ENCODE peak calls at places on chromosomes 11 and 22, in six cellular contexts. M is tibial artery, W is brain microvascular endothelial cell, Q is HEK293T, F is RPMI7951, V is HTR-8/SVneo. X is an unnamed sample.

GRCh38 chr22:46289244-46289891 is 7.3 kb upstream of the GTSE1 start:
- DNase-seq in V (no peak), Q (no peak), M (peak; percentile 64), F (no peak), W (no peak), X (no peak)

GRCh38 chr11:17736921-17737817 is 2.6 kb downstream of the KCNC1 start:
- DNase-seq in V (no peak), M (peak; percentile 28), F (no peak), Q (no peak), W (no peak), X (no peak)

GRCh38 chr22:30315962-30316576 is 10.7 kb downstream of the TBC1D10A start:
- DNase-seq in W (no peak), Q (no peak), V (no peak), M (no peak), F (no peak), X (no peak)

GRCh38 chr11:101096036-101096704 is 33.4 kb downstream of the PGR start:
- DNase-seq in V (no peak), M (no peak), F (no peak), Q (no peak), W (peak; percentile 11), X (peak; percentile 16)

GRCh38 chr11:3156282-3156660 is 8.8 kb downstream of the OSBPL5 start:
- DNase-seq in F (peak; percentile 42), M (peak; percentile 84), V (no peak), W (peak; percentile 45), Q (no peak), X (no peak)

GRCh38 chr11:1770528-1770927 is 6.8 kb upstream of the CTSD start:
- DNase-seq in V (no peak), M (peak; percentile 43), Q (no peak), F (peak; percentile 53), W (no peak), X (no peak)

GRCh38 chr11:120900642-120901041 is 123.3 kb upstream of the TBCEL start:
- DNase-seq in F (no peak), M (no peak), Q (no peak), W (peak; percentile 8), V (no peak), X (no peak)

GRCh38 chr11:121524233-121524631 is 71.5 kb upstream of the SORL1-AS1 start:
- DNase-seq in V (no peak), M (no peak), F (peak; percentile 73), W (no peak), Q (no peak), X (no peak)

GRCh38 chr22:44755956-44756361 is 3.6 kb downstream of the ARHGAP8 start:
- DNase-seq in V (no peak), Q (no peak), W (no peak), F (no peak), M (no peak), X (no peak)

GRCh38 chr22:38706101-38706884 is 549 bp downstream of the GTPBP1 start:
- DNase-seq in F (peak; percentile 37), M (peak; percentile 79), V (no peak), W (no peak), Q (peak; percentile 39), X (no peak)

GRCh38 chr11:111527279-111527678 is 12.7 kb downstream of the HOATZ start:
- DNase-seq in F (no peak), M (no peak), V (no peak), Q (no peak), W (no peak), X (no peak)

GRCh38 chr22:47168441-47168840 is 406.0 kb downstream of the TBC1D22A start:
- DNase-seq in V (no peak), Q (no peak), F (no peak), W (no peak), M (no peak), X (no peak)

GRCh38 chr22:23192133-23192532 is 11.8 kb downstream of the BCR start:
- DNase-seq in M (no peak), V (no peak), F (no peak), Q (no peak), W (no peak), X (no peak)

GRCh38 chr22:30245985-30246901 is at the start of gene LIF:
- DNase-seq in Q (peak; percentile 59), M (no peak), F (peak; percentile 62), V (no peak), W (peak; percentile 79), X (no peak)

GRCh38 chr11:76771446-76772099 is 11.6 kb upstream of the TSKU start:
- DNase-seq in M (no peak), Q (no peak), V (no peak), W (no peak), F (no peak), X (no peak)

GRCh38 chr11:65918211-65919150 is at the start of gene C11orf68:
- DNase-seq in W (no peak), Q (peak; percentile 38), F (peak; percentile 52), M (no peak), V (no peak), X (peak; percentile 41)

GRCh38 chr11:2472428-2473186 is 27.8 kb downstream of the KCNQ1 start:
- DNase-seq in W (no peak), Q (no peak), F (no peak), V (no peak), M (peak; percentile 40), X (no peak)

GRCh38 chr11:134712228-134713145 is 300.4 kb upstream of the B3GAT1 start:
- DNase-seq in M (no peak), F (no peak), W (no peak), Q (no peak), V (no peak), X (no peak)

GRCh38 chr22:33844273-33844672 is 76.0 kb downstream of the LARGE1 start:
- DNase-seq in Q (no peak), F (no peak), W (no peak), V (no peak), M (no peak), X (no peak)

GRCh38 chr11:111833524-111833923 is 37.9 kb downstream of the ALG9 start:
- DNase-seq in Q (no peak), V (no peak), W (peak; percentile 3), M (no peak), F (peak; percentile 9), X (no peak)

GRCh38 chr11:99773646-99774045 is 752.9 kb downstream of the CNTN5 start:
- DNase-seq in V (peak; percentile 7), W (peak; percentile 94), M (no peak), F (peak; percentile 1), Q (no peak), X (peak; percentile 6)

GRCh38 chr22:25357606-25358420 is 138.4 kb downstream of the CRYBB2 start:
- DNase-seq in M (peak; percentile 38), Q (no peak), F (no peak), W (no peak), V (no peak), X (no peak)

GRCh38 chr11:45090607-45091006 is 55.8 kb upstream of the PRDM11 start:
- DNase-seq in V (no peak), M (no peak), Q (no peak), F (no peak), W (no peak), X (no peak)

GRCh38 chr11:100397401-100397800 is 289.7 kb upstream of the ARHGAP42 start:
- DNase-seq in F (no peak), M (no peak), Q (no peak), W (no peak), V (no peak), X (no peak)

GRCh38 chr11:115084191-115084590 is 405.9 kb downstream of the NXPE2 start:
- DNase-seq in W (no peak), M (no peak), V (no peak), F (no peak), Q (no peak), X (no peak)

GRCh38 chr11:36411202-36411640 is 98.9 kb downstream of the TRAF6 start:
- DNase-seq in F (no peak), Q (no peak), W (no peak), M (no peak), V (no peak), X (no peak)

GRCh38 chr11:44632466-44633123 is 67.1 kb downstream of the CD82 start:
- DNase-seq in F (peak; percentile 50), V (no peak), W (peak; percentile 31), Q (peak; percentile 57), M (peak; percentile 54), X (peak; percentile 49)

GRCh38 chr22:39943941-39944624 is 16.1 kb upstream of the TMA7B start:
- DNase-seq in F (no peak), Q (no peak), M (no peak), V (no peak), W (no peak), X (no peak)

GRCh38 chr22:29748248-29748893 is 18.4 kb downstream of the ZMAT5 start:
- DNase-seq in W (no peak), Q (no peak), F (no peak), V (no peak), M (no peak), X (no peak)

GRCh38 chr22:19974233-19974861 is 32.7 kb upstream of the TXNRD2 start:
- DNase-seq in W (peak; percentile 42), Q (peak; percentile 91), M (no peak), V (peak; percentile 35), F (peak; percentile 46), X (peak; percentile 67)

GRCh38 chr11:96942855-96943254 is 553.0 kb downstream of the JRKL start:
- DNase-seq in Q (no peak), W (no peak), M (no peak), V (no peak), F (no peak), X (no peak)

X was measured in HT1080.